ENCODE peak calls at places on chromosomes 4 and X, in eight cellular contexts. Z is prostate gland, U is suprapubic skin, Q is heart left ventricle, T is lower leg skin, E is Peyer's patch, K is foreskin fibroblast, N is body of pancreas. Y is an unnamed sample.

GRCh38 chr4:114257516-114257915 is 278.1 kb upstream of the ARSJ start:
- DNase-seq in Z (no peak), U (no peak), Q (no peak), T (no peak), E (no peak), K (no peak), N (no peak), Y (no peak)

GRCh38 chr4:98794565-98795205 is 134.2 kb downstream of the EIF4E start:
- DNase-seq in Z (no peak), U (no peak), Q (no peak), T (no peak), E (no peak), K (peak), N (no peak), Y (no peak)

GRCh38 chr4:97924341-97924958 is 218.8 kb downstream of the STPG2 start:
- DNase-seq in Z (no peak), U (no peak), Q (no peak), T (no peak), E (no peak), K (no peak), N (no peak), Y (no peak)

GRCh38 chr4:3414421-3415279 is 27.1 kb upstream of the HGFAC start:
- DNase-seq in Z (no peak), U (peak), Q (no peak), T (no peak), E (peak), K (no peak), N (no peak), Y (no peak)

GRCh38 chrX:7127058-7127457 is 20.5 kb upstream of the STS start:
- DNase-seq in Z (no peak), U (no peak), Q (no peak), T (no peak), E (no peak), K (no peak), N (no peak), Y (no peak)

GRCh38 chrX:3263681-3264126 is 82.7 kb downstream of the MXRA5 start:
- DNase-seq in Z (no peak), U (no peak), Q (no peak), T (no peak), E (no peak), K (no peak), N (no peak), Y (no peak)

GRCh38 chr4:19095491-19096046 is 1074.0 kb upstream of the LCORL start:
- DNase-seq in Z (no peak), U (no peak), Q (no peak), T (no peak), E (no peak), K (no peak), N (no peak), Y (no peak)

GRCh38 chr4:41573458-41574129 is 35.6 kb downstream of the LIMCH1 start:
- DNase-seq in Z (no peak), U (no peak), Q (no peak), T (no peak), E (no peak), K (peak), N (no peak), Y (no peak)

GRCh38 chr4:11505225-11505971 is 76.7 kb upstream of the HS3ST1 start:
- DNase-seq in Z (peak), U (no peak), Q (no peak), T (no peak), E (peak), K (no peak), N (peak), Y (no peak)

GRCh38 chrX:140815868-140816267 is 106.3 kb downstream of the LINC00632 start:
- DNase-seq in Z (no peak), U (no peak), Q (no peak), T (no peak), E (no peak), K (peak), N (no peak), Y (no peak)

GRCh38 chr4:25223770-25224375 is 10.0 kb upstream of the PI4K2B start:
- DNase-seq in Z (no peak), U (no peak), Q (no peak), T (no peak), E (no peak), K (peak), N (no peak), Y (peak)

GRCh38 chr4:39636786-39637185 is 1.9 kb downstream of the SMIM14 start:
- DNase-seq in Z (no peak), U (no peak), Q (no peak), T (no peak), E (no peak), K (no peak), N (no peak), Y (no peak)

GRCh38 chrX:129772796-129773431 is 6.8 kb upstream of the SASH3 start:
- DNase-seq in Z (no peak), U (peak), Q (peak), T (peak), E (peak), K (no peak), N (peak), Y (no peak)

GRCh38 chrX:24487576-24487975 is 22.5 kb downstream of the PDK3 start:
- DNase-seq in Z (no peak), U (no peak), Q (no peak), T (no peak), E (no peak), K (no peak), N (no peak), Y (no peak)

GRCh38 chrX:132900631-132901030 is 57.8 kb downstream of the HS6ST2 start:
- DNase-seq in Z (no peak), U (no peak), Q (no peak), T (no peak), E (no peak), K (no peak), N (no peak), Y (no peak)

GRCh38 chr4:83905952-83906351 is 370.0 kb downstream of the GPAT3 start:
- DNase-seq in Z (no peak), U (no peak), Q (no peak), T (no peak), E (no peak), K (no peak), N (no peak), Y (peak)

GRCh38 chr4:26583538-26583864 is 383 bp upstream of the TBC1D19 start:
- DNase-seq in Z (no peak), U (no peak), Q (no peak), T (no peak), E (no peak), K (no peak), N (no peak), Y (no peak)

GRCh38 chr4:69907151-69907550 is 23.7 kb upstream of the CSN1S1 start:
- DNase-seq in Z (no peak), U (no peak), Q (no peak), T (no peak), E (no peak), K (peak), N (no peak), Y (no peak)

GRCh38 chr4:80183196-80184052 is 13.9 kb upstream of the PRDM8 start:
- DNase-seq in Z (no peak), U (no peak), Q (peak), T (no peak), E (no peak), K (no peak), N (no peak), Y (peak)

GRCh38 chrX:3939967-3940610 is 226.6 kb upstream of the PRKX start:
- DNase-seq in Z (no peak), U (no peak), Q (no peak), T (no peak), E (no peak), K (no peak), N (peak), Y (no peak)

GRCh38 chrX:34903316-34903715 is 39.3 kb upstream of the FAM47B start:
- DNase-seq in Z (no peak), U (no peak), Q (no peak), T (no peak), E (no peak), K (no peak), N (no peak), Y (no peak)

GRCh38 chr4:175779081-175779620 is 32.9 kb downstream of the GPM6A start:
- DNase-seq in Z (no peak), U (no peak), Q (no peak), T (no peak), E (no peak), K (no peak), N (no peak), Y (no peak)

GRCh38 chrX:115533485-115533884 is 27.5 kb upstream of the PLS3 start:
- DNase-seq in Z (no peak), U (no peak), Q (no peak), T (no peak), E (no peak), K (peak), N (no peak), Y (no peak)

GRCh38 chrX:3697701-3698279 is 15.7 kb downstream of the PRKX start:
- DNase-seq in Z (peak), U (no peak), Q (peak), T (peak), E (no peak), K (no peak), N (peak), Y (no peak)

GRCh38 chr4:55431710-55432336 is 36.1 kb downstream of the TMEM165 start:
- DNase-seq in Z (no peak), U (no peak), Q (no peak), T (no peak), E (no peak), K (no peak), N (no peak), Y (no peak)

GRCh38 chr4:55437356-55437796 is 41.6 kb downstream of the TMEM165 start:
- DNase-seq in Z (no peak), U (no peak), Q (no peak), T (no peak), E (peak), K (no peak), N (peak), Y (no peak)

GRCh38 chr4:55438314-55438713 is 42.6 kb downstream of the TMEM165 start:
- DNase-seq in Z (peak), U (no peak), Q (no peak), T (no peak), E (no peak), K (no peak), N (peak), Y (no peak)

GRCh38 chr4:55437823-55438222 is 42.1 kb downstream of the TMEM165 start:
- DNase-seq in Z (no peak), U (no peak), Q (no peak), T (no peak), E (no peak), K (no peak), N (peak), Y (no peak)

GRCh38 chr4:55435136-55435535 is 39.4 kb downstream of the TMEM165 start:
- DNase-seq in Z (no peak), U (no peak), Q (no peak), T (no peak), E (no peak), K (peak), N (no peak), Y (peak)
- TF ChIP-seq CTCF in Z (no peak), U (no peak), Q (no peak), T (no peak), E (no peak), K (peak), N (peak), Y (peak)

DNA sequence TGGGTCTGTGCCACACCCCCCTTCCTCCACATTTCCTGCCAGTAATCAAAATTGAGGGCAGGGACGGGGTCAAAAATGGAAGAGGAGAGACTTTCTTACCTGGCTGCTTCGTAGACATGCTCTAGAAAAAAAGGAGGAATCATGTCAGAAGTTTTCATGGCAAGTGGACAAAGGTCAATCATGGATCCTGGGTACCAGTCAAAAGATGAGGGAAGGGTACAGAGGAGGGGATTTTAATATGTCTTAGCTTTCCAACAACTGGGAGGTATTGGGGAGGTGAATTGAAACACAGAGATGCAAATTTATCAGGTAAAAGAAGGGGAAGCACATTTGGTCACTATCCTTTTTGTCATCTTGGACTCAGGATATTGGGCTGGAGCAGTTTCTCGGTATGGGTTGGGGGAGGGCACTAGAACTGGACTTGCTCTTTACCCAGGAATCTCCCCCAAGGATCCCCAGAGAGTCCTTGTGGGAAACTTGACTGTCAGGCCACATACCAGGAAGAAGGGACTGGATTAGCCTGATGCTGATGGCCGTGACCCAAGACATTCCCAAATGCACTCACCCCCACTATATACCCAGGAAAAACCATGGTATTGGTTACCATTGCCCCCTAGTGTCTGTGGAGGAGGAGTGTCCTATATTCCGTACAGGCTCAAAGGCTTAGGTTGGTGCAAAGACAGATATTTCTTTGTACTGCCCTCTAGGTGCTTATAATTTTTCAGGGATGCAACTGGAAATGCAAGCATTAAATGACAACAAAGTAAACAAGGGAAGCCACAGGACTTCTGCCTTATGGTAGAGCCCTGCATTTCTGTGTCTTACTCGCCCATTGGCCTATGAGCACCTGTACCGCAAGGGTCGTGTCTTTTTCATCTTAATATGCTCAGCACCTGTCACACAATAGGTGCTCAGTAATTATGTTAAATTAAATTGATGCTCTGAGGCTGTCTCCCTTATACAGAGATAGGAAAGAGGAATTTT is 16.8 kb downstream of the VSIG4 start:
- DNase-seq in Z (no peak), U (no peak), Q (no peak), T (no peak), E (no peak), K (no peak), N (no peak), Y (peak)
- TF ChIP-seq CTCF in Z (no peak), U (no peak), Q (no peak), T (no peak), E (no peak), K (no peak), N (no peak), Y (no peak)

GRCh38 chr4:56907009-56907408 is 691 bp upstream of the REST start:
- DNase-seq in Z (no peak), U (no peak), Q (no peak), T (no peak), E (no peak), K (no peak), N (peak), Y (no peak)

GRCh38 chr4:56908206-56909082 is 744 bp downstream of the REST start:
- DNase-seq in Z (peak), U (peak), Q (peak), T (peak), E (peak), K (peak), N (peak), Y (peak)

GRCh38 chr4:56907489-56908205 is at the start of gene REST:
- DNase-seq in Z (peak), U (peak), Q (peak), T (peak), E (peak), K (peak), N (peak), Y (peak)

GRCh38 chr4:56910172-56910967 is 2.7 kb downstream of the REST start:
- DNase-seq in Z (no peak), U (no peak), Q (no peak), T (no peak), E (no peak), K (no peak), N (no peak), Y (no peak)

GRCh38 chr4:56909083-56909981 is 1.6 kb downstream of the REST start:
- DNase-seq in Z (peak), U (peak), Q (peak), T (peak), E (no peak), K (peak), N (peak), Y (peak)
- TF ChIP-seq CTCF in Z (no peak), U (no peak), Q (no peak), T (no peak), E (no peak), K (no peak), N (no peak), Y (no peak)

GRCh38 chrX:149940015-149940716 is 1.9 kb upstream of the EOLA2 start:
- DNase-seq in Z (peak), U (peak), Q (peak), T (peak), E (peak), K (peak), N (peak), Y (peak)
- TF ChIP-seq CTCF in Z (peak), U (peak), Q (no peak), T (no peak), E (peak), K (peak), N (peak), Y (no peak)

Y was measured in endothelial cell.